ENCODE peak calls at places on chromosomes 3 and 15, in five cellular contexts. L is psoas muscle; X is right cardiac atrium; I is fibroblast of lung; Z is CD8-positive, alpha-beta memory T cell. S is an unnamed sample.

GRCh38 chr3:114404590-114404989 is 110.8 kb downstream of the TIGIT start:
- DNase-seq in L (no peak), X (no peak), I (no peak), Z (no peak), S (no peak)

GRCh38 chr15:35912196-35912595 is 366.2 kb upstream of the DPH6 start:
- DNase-seq in L (no peak), X (no peak), I (peak; percentile 11), Z (no peak), S (no peak)

GRCh38 chr15:50798684-50799083 is 33.2 kb upstream of the SPPL2A start:
- DNase-seq in L (peak; percentile 23), X (no peak), I (peak; percentile 15), Z (no peak), S (no peak)

GRCh38 chr15:85329561-85330421 is 50.6 kb upstream of the AKAP13 start:
- DNase-seq in L (no peak), X (no peak), I (peak; percentile 85), Z (no peak), S (peak; percentile 63)

GRCh38 chr3:124620600-124621063 is 109.6 kb upstream of the UMPS start:
- DNase-seq in L (no peak), X (no peak), I (peak; percentile 28), Z (no peak), S (no peak)

GRCh38 chr15:73357999-73358665 is 10.6 kb downstream of the HCN4 start:
- DNase-seq in L (no peak), X (peak; percentile 18), I (no peak), Z (no peak), S (peak; percentile 67)

GRCh38 chr3:105965384-105965783 is 96.6 kb upstream of the CBLB start:
- DNase-seq in L (no peak), X (no peak), I (peak; percentile 62), Z (no peak), S (peak; percentile 67)

GRCh38 chr15:75134748-75135147 is 66.9 kb upstream of the C15orf39 start:
- DNase-seq in L (no peak), X (no peak), I (no peak), Z (no peak), S (no peak)

GRCh38 chr15:26073430-26074333 is 210.6 kb upstream of the ATP10A start:
- DNase-seq in L (no peak), X (no peak), I (no peak), Z (no peak), S (no peak)

GRCh38 chr3:13712682-13713180 is 163.8 kb downstream of the FBLN2 start:
- DNase-seq in L (no peak), X (no peak), I (no peak), Z (no peak), S (no peak)

GRCh38 chr3:9397911-9398714 is 698 bp downstream of the SETD5 start:
- DNase-seq in L (peak; percentile 41), X (peak; percentile 71), I (peak; percentile 39), Z (peak; percentile 12), S (no peak)

GRCh38 chr15:80418892-80419537 is 14.8 kb downstream of the ARNT2 start:
- DNase-seq in L (no peak), X (no peak), I (peak; percentile 62), Z (no peak), S (no peak)

GRCh38 chr3:46585799-46586693 is 19.9 kb upstream of the LRRC2 start:
- DNase-seq in L (no peak), X (no peak), I (no peak), Z (no peak), S (no peak)

GRCh38 chr3:84184937-84185336 is 773.9 kb upstream of the CADM2 start:
- DNase-seq in L (no peak), X (no peak), I (no peak), Z (no peak), S (no peak)

GRCh38 chr15:85551221-85551832 is 170.9 kb downstream of the AKAP13 start:
- DNase-seq in L (no peak), X (no peak), I (peak; percentile 14), Z (no peak), S (no peak)

GRCh38 chr15:48352474-48353072 is 21.3 kb downstream of the DUT start:
- DNase-seq in L (peak; percentile 27), X (no peak), I (peak; percentile 74), Z (peak; percentile 15), S (peak; percentile 71)

GRCh38 chr3:139328356-139328755 is 15.5 kb upstream of the MRPS22 start:
- DNase-seq in L (no peak), X (no peak), I (no peak), Z (no peak), S (no peak)

GRCh38 chr3:150384517-150385212 is 23.4 kb upstream of the TSC22D2 start:
- DNase-seq in L (peak; percentile 17), X (no peak), I (peak; percentile 58), Z (peak; percentile 3), S (no peak)

GRCh38 chr3:109275702-109276293 is 40.5 kb downstream of the DPPA2 start:
- DNase-seq in L (no peak), X (no peak), I (peak; percentile 65), Z (no peak), S (no peak)

GRCh38 chr3:134446800-134447199 is 39.0 kb downstream of the ANAPC13 start:
- DNase-seq in L (no peak), X (no peak), I (no peak), Z (no peak), S (peak; percentile 54)

GRCh38 chr3:66303556-66303955 is 82.8 kb downstream of the SLC25A26 start:
- DNase-seq in L (no peak), X (no peak), I (no peak), Z (peak; percentile 45), S (no peak)

GRCh38 chr3:73255609-73256029 is 194.2 kb downstream of the EBLN2 start:
- DNase-seq in L (no peak), X (no peak), I (peak; percentile 37), Z (no peak), S (no peak)

GRCh38 chr3:37718647-37719046 is 143.0 kb upstream of the CTDSPL start:
- DNase-seq in L (no peak), X (no peak), I (no peak), Z (no peak), S (no peak)

GRCh38 chr3:192907784-192908183 is 9.9 kb downstream of the MB21D2 start:
- DNase-seq in L (no peak), X (no peak), I (no peak), Z (no peak), S (no peak)

GRCh38 chr3:134029734-134030381 is at the start of gene SLCO2A1:
- DNase-seq in L (peak; percentile 21), X (peak; percentile 79), I (peak; percentile 34), Z (no peak), S (peak; percentile 90)

GRCh38 chr15:101258238-101259144 is 6.6 kb upstream of the CHSY1 start:
- DNase-seq in L (peak; percentile 48), X (peak; percentile 68), I (peak; percentile 87), Z (peak; percentile 40), S (no peak)

GRCh38 chr15:71823801-71824200 is 13.4 kb downstream of the NR2E3 start:
- DNase-seq in L (no peak), X (no peak), I (no peak), Z (no peak), S (no peak)

GRCh38 chr3:38658886-38659285 is 9.4 kb upstream of the SCN5A start:
- DNase-seq in L (no peak), X (no peak), I (no peak), Z (no peak), S (no peak)

GRCh38 chr3:123089611-123090301 is 22.9 kb downstream of the PDIA5 start:
- DNase-seq in L (peak; percentile 63), X (peak; percentile 83), I (peak; percentile 55), Z (no peak), S (no peak)

GRCh38 chr15:38065721-38066120 is 131.3 kb downstream of the TMCO5A start:
- DNase-seq in L (no peak), X (no peak), I (no peak), Z (no peak), S (no peak)

GRCh38 chr15:84834227-84834955 is 17.2 kb downstream of the ALPK3 start:
- DNase-seq in L (no peak), X (peak; percentile 48), I (no peak), Z (no peak), S (no peak)

GRCh38 chr15:68593341-68593740 is 14.5 kb downstream of the CORO2B start:
- DNase-seq in L (no peak), X (no peak), I (no peak), Z (no peak), S (no peak)
- H3K4me1 ChIP-seq in L (no peaks in the 10 kb centered on the region), X (peaks cover 6% of the 10 kb centered on the region), I (peaks cover 30% of the 10 kb centered on the region), Z (no peaks in the 10 kb centered on the region), S (peaks cover 23% of the 10 kb centered on the region)

GRCh38 chr3:188287339-188287738 is 133.4 kb downstream of the LPP start:
- DNase-seq in L (no peak), X (no peak), I (no peak), Z (no peak), S (no peak)
- H3K4me1 ChIP-seq in L (peaks cover 51% of the 10 kb centered on the region), X (peaks cover 25% of the 10 kb centered on the region), I (peaks cover 21% of the 10 kb centered on the region), Z (no peaks in the 10 kb centered on the region), S (peaks cover 47% of the 10 kb centered on the region)

GRCh38 chr3:184155644-184156521 is 706 bp downstream of the DVL3 start:
- DNase-seq in L (peak; percentile 50), X (no peak), I (peak; percentile 26), Z (peak; percentile 31), S (peak; percentile 91)
- H3K4me1 ChIP-seq in L (peaks cover 46% of the 10 kb centered on the region), X (peaks cover 15% of the 10 kb centered on the region), I (peaks cover 5% of the 10 kb centered on the region), Z (peaks cover 17% of the 10 kb centered on the region), S (peaks cover 40% of the 10 kb centered on the region)

GRCh38 chr15:63363292-63363691 is 18.4 kb downstream of the CA12 start:
- DNase-seq in L (no peak), X (no peak), I (no peak), Z (no peak), S (no peak)
- H3K4me1 ChIP-seq in L (peaks cover 25% of the 10 kb centered on the region), X (peaks cover 10% of the 10 kb centered on the region), I (peaks cover 5% of the 10 kb centered on the region), Z (no peaks in the 10 kb centered on the region), S (peaks cover 3% of the 10 kb centered on the region)

DNA sequence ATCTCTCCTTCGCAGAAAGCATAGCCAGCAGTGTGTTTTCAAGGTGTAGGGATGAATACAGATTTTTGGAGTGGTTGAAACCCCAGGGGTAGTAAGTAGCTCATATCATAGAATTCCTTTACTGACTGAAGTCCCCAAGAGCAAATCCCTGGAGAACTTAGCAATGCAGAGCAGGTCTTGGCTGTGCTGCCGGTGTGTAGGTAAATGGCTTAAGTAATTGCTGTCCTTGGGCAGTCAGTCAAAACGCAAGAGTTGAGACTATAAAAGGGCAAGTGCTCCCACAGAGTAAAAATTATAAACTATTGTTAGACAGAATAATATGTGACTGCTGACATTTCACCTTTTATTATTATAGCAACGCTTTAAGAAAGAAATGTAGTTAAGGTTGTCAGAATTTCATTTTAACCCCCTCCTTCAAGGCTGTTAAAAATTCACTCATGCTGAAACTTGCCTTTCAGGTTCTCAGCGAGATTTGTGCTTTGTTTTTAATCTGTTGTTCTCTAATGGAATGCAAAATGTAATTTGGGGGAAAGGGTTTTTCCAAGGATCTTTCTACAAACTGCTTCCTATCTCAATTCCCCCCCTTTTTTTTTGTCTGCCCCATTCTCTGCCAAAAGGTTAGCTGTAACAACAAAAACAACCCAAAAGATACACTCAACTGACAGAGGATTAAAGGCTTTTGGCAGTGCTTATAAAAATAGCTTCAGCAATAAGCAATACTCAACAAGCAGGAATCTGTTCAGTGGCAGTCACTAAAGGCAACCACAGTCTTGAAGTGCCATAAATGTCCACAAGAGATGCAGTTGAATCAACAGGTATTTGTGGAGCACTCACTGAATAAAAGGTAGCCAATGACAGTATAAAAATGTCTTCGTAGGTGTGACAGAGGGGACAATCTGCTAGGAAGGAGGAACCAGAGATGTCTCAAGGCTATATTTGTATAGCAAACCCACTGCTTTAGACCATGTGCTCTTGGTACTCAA is 105.3 kb downstream of the THRB start:
- DNase-seq in L (no peak), X (no peak), I (no peak), Z (no peak), S (no peak)
- H3K4me1 ChIP-seq in L (peaks cover 41% of the 10 kb centered on the region), X (peaks cover 13% of the 10 kb centered on the region), I (no peaks in the 10 kb centered on the region), Z (no peaks in the 10 kb centered on the region), S (no peaks in the 10 kb centered on the region)

GRCh38 chr3:5197022-5197421 is 9.5 kb downstream of the EDEM1 start:
- DNase-seq in L (no peak), X (no peak), I (peak; percentile 63), Z (no peak), S (no peak)
- H3K4me1 ChIP-seq in L (peaks cover 41% of the 10 kb centered on the region), X (peaks cover 7% of the 10 kb centered on the region), I (peaks cover 12% of the 10 kb centered on the region), Z (peaks cover 81% of the 10 kb centered on the region), S (peaks cover 48% of the 10 kb centered on the region)